ENCODE peak calls at places on chromosomes 5 and 9, in four cellular contexts. One of them, this sample, is unnamed.

GRCh38 chr5:135449608-135450007 is 2.5 kb upstream of the DCANP1 start:
- DNase-seq in lower leg skin: peak; percentile 70
- DNase-seq in adrenal gland: no peak
- DNase-seq in heart left ventricle: no peak
- DNase-seq in this sample: no peak

GRCh38 chr5:41510176-41510831 is at the start of gene PLCXD3:
- DNase-seq in lower leg skin: no peak
- DNase-seq in adrenal gland: peak; percentile 15
- DNase-seq in heart left ventricle: peak; percentile 56
- DNase-seq in this sample: no peak

GRCh38 chr9:96423322-96423984 is 5.3 kb upstream of the ZNF367 start:
- DNase-seq in lower leg skin: no peak
- DNase-seq in adrenal gland: no peak
- DNase-seq in heart left ventricle: no peak
- DNase-seq in this sample: no peak

GRCh38 chr9:116032683-116033440 is 120.7 kb upstream of the PAPPA start:
- DNase-seq in lower leg skin: no peak
- DNase-seq in adrenal gland: no peak
- DNase-seq in heart left ventricle: no peak
- DNase-seq in this sample: no peak

GRCh38 chr9:124164800-124165199 is 92.9 kb upstream of the NEK6 start:
- DNase-seq in lower leg skin: peak; percentile 91
- DNase-seq in adrenal gland: peak; percentile 50
- DNase-seq in heart left ventricle: no peak
- DNase-seq in this sample: no peak

GRCh38 chr9:80501635-80502034 is 929.9 kb downstream of the TLE4 start:
- DNase-seq in lower leg skin: no peak
- DNase-seq in adrenal gland: no peak
- DNase-seq in heart left ventricle: no peak
- DNase-seq in this sample: no peak

GRCh38 chr5:177529247-177529901 is 12.6 kb upstream of the DDX41 start:
- DNase-seq in lower leg skin: no peak
- DNase-seq in adrenal gland: no peak
- DNase-seq in heart left ventricle: no peak
- DNase-seq in this sample: no peak

GRCh38 chr5:17928571-17928970 is 294.3 kb downstream of the TAF11L14 start:
- DNase-seq in lower leg skin: no peak
- DNase-seq in adrenal gland: no peak
- DNase-seq in heart left ventricle: no peak
- DNase-seq in this sample: peak; percentile 8

GRCh38 chr5:40945111-40945510 is 35.8 kb downstream of the C7 start:
- DNase-seq in lower leg skin: no peak
- DNase-seq in adrenal gland: no peak
- DNase-seq in heart left ventricle: no peak
- DNase-seq in this sample: no peak

GRCh38 chr9:111036068-111036789 is 2.0 kb downstream of the LPAR1 start:
- DNase-seq in lower leg skin: peak; percentile 93
- DNase-seq in adrenal gland: peak; percentile 24
- DNase-seq in heart left ventricle: peak; percentile 35
- DNase-seq in this sample: peak; percentile 46

GRCh38 chr9:134458111-134458845 is 132.0 kb downstream of the RXRA start:
- DNase-seq in lower leg skin: no peak
- DNase-seq in adrenal gland: no peak
- DNase-seq in heart left ventricle: peak; percentile 62
- DNase-seq in this sample: no peak

GRCh38 chr5:41112486-41113455 is 41.6 kb upstream of the MROH2B start:
- DNase-seq in lower leg skin: no peak
- DNase-seq in adrenal gland: no peak
- DNase-seq in heart left ventricle: no peak
- DNase-seq in this sample: no peak

GRCh38 chr5:96627792-96628191 is 34.4 kb upstream of the CAST start:
- DNase-seq in lower leg skin: no peak
- DNase-seq in adrenal gland: no peak
- DNase-seq in heart left ventricle: no peak
- DNase-seq in this sample: peak; percentile 33

GRCh38 chr9:83130541-83130940 is 67.6 kb upstream of the RASEF start:
- DNase-seq in lower leg skin: no peak
- DNase-seq in adrenal gland: no peak
- DNase-seq in heart left ventricle: no peak
- DNase-seq in this sample: peak; percentile 25

DNA sequence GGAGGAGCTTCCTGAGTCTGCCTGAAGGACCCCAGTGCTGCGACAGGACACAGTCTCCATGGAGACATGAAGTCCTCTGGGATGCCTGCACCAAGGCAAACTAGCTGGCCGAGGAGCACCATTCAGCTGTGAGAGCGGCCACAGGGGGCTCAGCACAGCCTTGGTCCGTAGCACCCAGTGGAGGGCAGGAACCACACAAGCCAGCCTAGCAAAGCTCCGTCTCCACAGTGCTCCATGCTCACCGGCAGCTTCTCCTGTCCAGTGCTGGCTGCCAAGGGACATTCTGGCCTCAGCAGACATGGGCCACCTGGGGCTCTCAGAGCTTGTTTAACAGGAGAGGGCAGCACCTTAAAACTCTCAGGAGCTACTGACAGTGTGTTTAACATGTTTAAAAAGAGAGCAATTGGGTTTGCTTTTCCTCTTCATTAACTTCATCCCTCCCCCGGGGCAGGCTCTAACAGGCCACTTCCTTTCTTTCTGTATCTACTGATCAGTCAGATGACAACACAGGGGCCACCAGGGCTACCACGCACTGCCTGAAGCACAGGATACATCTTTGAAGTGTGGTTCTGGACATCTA is 57.0 kb downstream of the SECISBP2 start:
- DNase-seq in lower leg skin: no peak
- DNase-seq in adrenal gland: no peak
- DNase-seq in heart left ventricle: no peak
- DNase-seq in this sample: no peak
- TF ChIP-seq POLR2A in lower leg skin: no peak
- TF ChIP-seq POLR2A in adrenal gland: no peak
- TF ChIP-seq POLR2A in heart left ventricle: no peak
- TF ChIP-seq POLR2A in this sample: no peak

GRCh38 chr9:101387871-101388506 is 3.2 kb upstream of the BAAT start:
- DNase-seq in lower leg skin: no peak
- DNase-seq in adrenal gland: peak; percentile 23
- DNase-seq in heart left ventricle: no peak
- DNase-seq in this sample: no peak
- TF ChIP-seq CTCF in lower leg skin: no peak
- TF ChIP-seq CTCF in adrenal gland: peak; percentile 42
- TF ChIP-seq CTCF in heart left ventricle: peak; percentile 34
- TF ChIP-seq CTCF in this sample: peak; percentile 36

GRCh38 chr5:88279584-88279983 is 10.9 kb upstream of the TMEM161B start:
- DNase-seq in lower leg skin: no peak
- DNase-seq in adrenal gland: no peak
- DNase-seq in heart left ventricle: no peak
- DNase-seq in this sample: no peak
- TF ChIP-seq POLR2A in lower leg skin: no peak
- TF ChIP-seq POLR2A in adrenal gland: no peak
- TF ChIP-seq POLR2A in heart left ventricle: no peak
- TF ChIP-seq POLR2A in this sample: no peak

DNA sequence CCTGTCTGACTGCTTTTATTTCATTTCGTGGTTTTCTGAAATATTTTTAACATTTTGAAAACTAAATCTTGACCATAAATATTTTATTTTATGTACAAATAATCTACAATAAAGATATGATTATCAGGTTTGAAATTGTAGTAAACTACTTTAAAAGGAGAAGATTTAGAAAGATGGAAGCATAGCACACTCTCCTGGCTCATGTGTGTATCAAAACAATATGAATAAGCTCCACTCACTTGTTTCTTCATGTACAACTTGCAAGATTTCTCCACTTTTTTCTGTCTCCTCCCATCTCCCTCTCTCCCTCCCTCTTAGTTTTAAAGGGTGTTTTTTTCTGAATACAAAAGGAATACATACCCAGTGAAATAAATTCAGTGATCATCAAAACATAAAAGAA is 15.4 kb upstream of the VPS13A start:
- DNase-seq in lower leg skin: no peak
- DNase-seq in adrenal gland: no peak
- DNase-seq in heart left ventricle: no peak
- DNase-seq in this sample: no peak
- TF ChIP-seq CTCF in lower leg skin: no peak
- TF ChIP-seq CTCF in adrenal gland: no peak
- TF ChIP-seq CTCF in heart left ventricle: no peak
- TF ChIP-seq CTCF in this sample: no peak

GRCh38 chr9:94167055-94167346 is 82.7 kb downstream of the PTPDC1 start:
- DNase-seq in lower leg skin: no peak
- DNase-seq in adrenal gland: no peak
- DNase-seq in heart left ventricle: no peak
- DNase-seq in this sample: no peak
- TF ChIP-seq POLR2A in lower leg skin: no peak
- TF ChIP-seq POLR2A in adrenal gland: peak; percentile 69
- TF ChIP-seq POLR2A in heart left ventricle: peak; percentile 26
- TF ChIP-seq POLR2A in this sample: peak; percentile 45

GRCh38 chr5:37754976-37755375 is 84.9 kb downstream of the GDNF start:
- DNase-seq in lower leg skin: no peak
- DNase-seq in adrenal gland: no peak
- DNase-seq in heart left ventricle: no peak
- DNase-seq in this sample: no peak
- TF ChIP-seq CTCF in lower leg skin: no peak
- TF ChIP-seq CTCF in adrenal gland: no peak
- TF ChIP-seq CTCF in heart left ventricle: no peak
- TF ChIP-seq CTCF in this sample: no peak

This sample was measured in prostate gland.